ENCODE peak calls at places on chromosome 3, in five cellular contexts. J is RWPE1, N is right cardiac atrium, Y is colonic mucosa, R is WERI-Rb-1. M is an unnamed sample.

GRCh38 chr3:46162975-46163550 is 45.0 kb downstream of the CCR1 start:
- DNase-seq in R (no peak), Y (no peak), N (peak), J (peak), M (peak)

GRCh38 chr3:31873254-31873653 is 107.8 kb downstream of the OSBPL10 start:
- DNase-seq in R (no peak), Y (no peak), J (no peak), N (no peak), M (no peak)

GRCh38 chr3:194687638-194688206 is 2.0 kb downstream of the FAM43A start:
- DNase-seq in R (no peak), Y (peak), N (peak), J (no peak), M (peak)

GRCh38 chr3:23920151-23920655 is 3.3 kb downstream of the RPL15 start:
- DNase-seq in Y (no peak), R (no peak), J (no peak), N (no peak), M (no peak)

GRCh38 chr3:18883553-18883952 is 264.8 kb upstream of the KCNH8 start:
- DNase-seq in J (no peak), Y (no peak), N (no peak), R (no peak), M (no peak)

GRCh38 chr3:71194785-71195184 is 388.7 kb downstream of the FOXP1 start:
- DNase-seq in J (no peak), Y (no peak), R (no peak), N (no peak), M (no peak)

GRCh38 chr3:157065201-157065600 is 94.7 kb downstream of the CCNL1 start:
- DNase-seq in N (no peak), J (no peak), R (no peak), Y (no peak), M (no peak)

GRCh38 chr3:193857996-193858395 is 265.0 kb downstream of the OPA1 start:
- DNase-seq in Y (no peak), R (no peak), J (no peak), N (no peak), M (peak)

GRCh38 chr3:72127843-72128242 is 342.9 kb upstream of the PROK2 start:
- DNase-seq in J (peak), Y (no peak), R (no peak), N (no peak), M (peak)

GRCh38 chr3:78809941-78810340 is 957.9 kb downstream of the ROBO1 start:
- DNase-seq in Y (no peak), J (no peak), R (no peak), N (no peak), M (no peak)

GRCh38 chr3:68996356-68996995 is 17.0 kb downstream of the EOGT start:
- DNase-seq in J (peak), Y (no peak), N (no peak), R (no peak), M (peak)

GRCh38 chr3:131033480-131034080 is 6.9 kb downstream of the NEK11 start:
- DNase-seq in Y (peak), R (peak), J (peak), N (no peak), M (no peak)

GRCh38 chr3:16888785-16889607 is 4.2 kb downstream of the PLCL2 start:
- DNase-seq in N (no peak), Y (no peak), J (no peak), R (no peak), M (no peak)

GRCh38 chr3:121482651-121483050 is 63.1 kb downstream of the POLQ start:
- DNase-seq in Y (no peak), R (no peak), J (peak), N (no peak), M (no peak)

GRCh38 chr3:41808152-41808551 is 153.8 kb downstream of the ULK4 start:
- DNase-seq in J (no peak), R (no peak), Y (no peak), N (no peak), M (peak)

GRCh38 chr3:150078983-150079739 is 108.5 kb upstream of the PFN2 start:
- DNase-seq in J (peak), Y (no peak), R (no peak), N (no peak), M (peak)

GRCh38 chr3:129045675-129046036 is 14.9 kb upstream of the GP9 start:
- DNase-seq in J (no peak), N (peak), R (no peak), Y (no peak), M (no peak)

GRCh38 chr3:112860898-112861297 is 14.2 kb upstream of the CD200R1L start:
- DNase-seq in Y (no peak), N (no peak), R (no peak), J (no peak), M (no peak)

DNA sequence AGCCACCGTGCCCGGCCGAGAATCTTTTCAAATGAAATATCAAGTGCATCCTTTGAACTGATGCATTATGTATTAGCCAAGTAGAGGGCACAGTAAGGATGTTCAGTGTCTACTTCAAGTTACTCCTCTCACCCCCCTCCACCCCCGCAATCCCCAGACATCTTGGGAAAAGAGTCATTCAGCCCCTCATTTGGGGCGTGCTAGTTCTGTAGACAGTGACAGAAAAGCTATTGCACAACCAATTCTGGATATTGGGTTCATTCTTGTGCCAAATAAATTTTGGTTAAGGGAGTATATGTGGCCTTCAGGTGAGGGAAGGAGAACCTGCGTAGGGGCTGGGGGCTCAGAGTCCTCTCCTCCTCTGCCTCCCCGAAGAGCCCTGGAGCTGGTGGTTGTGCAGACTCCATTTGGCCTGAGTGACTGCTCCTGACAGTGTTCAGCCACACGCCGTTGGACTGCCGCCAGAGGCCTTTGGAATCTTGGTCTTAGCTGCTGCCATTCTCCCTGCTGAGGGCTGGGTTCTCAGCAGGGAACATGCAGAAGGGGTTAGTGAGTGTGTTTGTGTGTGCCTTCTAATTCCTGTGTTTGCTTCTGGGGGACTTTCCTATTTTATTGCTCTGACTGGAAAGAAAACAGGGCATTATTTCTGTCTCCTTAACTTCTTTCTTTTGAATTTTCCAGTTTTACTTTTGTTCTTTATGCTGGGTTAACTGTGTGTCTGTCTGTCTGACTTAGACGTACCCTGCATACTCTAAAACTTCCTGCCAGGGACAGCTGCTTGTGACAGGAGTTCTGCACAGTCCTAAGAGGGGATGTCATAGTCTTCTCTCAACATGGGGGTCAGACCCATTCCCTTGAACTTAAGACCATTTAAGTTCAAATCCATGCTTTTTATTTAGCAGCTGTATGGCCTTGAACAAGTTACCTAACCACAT is 21.0 kb downstream of the RARB start:
- DNase-seq in N (peak), J (no peak), Y (peak), R (no peak), M (no peak)
- H3K27ac ChIP-seq in N (peak), J (no peak), Y (no peak), R (no peak), M (no peak)

DNA sequence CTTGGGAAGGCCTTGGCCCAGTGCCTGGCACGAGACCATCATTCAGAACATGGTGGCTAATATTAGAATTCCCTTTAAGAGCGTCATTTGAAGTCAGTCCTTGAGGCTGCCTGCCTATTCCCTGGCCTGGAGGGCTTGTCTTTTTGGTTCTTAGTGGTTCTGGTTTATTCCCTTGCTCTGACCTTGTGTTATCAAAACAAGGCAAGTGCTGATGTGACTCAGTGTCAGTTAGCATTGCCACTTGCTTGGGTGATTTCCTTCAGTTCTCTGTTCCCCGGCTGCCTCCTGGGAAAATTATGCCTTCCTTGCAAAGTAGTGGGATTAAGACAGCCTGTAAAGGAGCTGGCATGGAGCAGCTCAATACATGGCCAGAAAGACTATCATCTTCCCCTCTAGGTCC is 64.6 kb downstream of the EDEM1 start:
- DNase-seq in J (no peak), N (no peak), Y (no peak), R (no peak), M (no peak)
- H3K27ac ChIP-seq in J (no peak), N (no peak), Y (no peak), R (no peak), M (no peak)

GRCh38 chr3:30654269-30654668 is 47.9 kb downstream of the TGFBR2 start:
- DNase-seq in Y (no peak), J (no peak), R (no peak), N (no peak), M (no peak)
- H3K27ac ChIP-seq in Y (no peak), J (no peak), R (no peak), N (peak), M (peak)

DNA sequence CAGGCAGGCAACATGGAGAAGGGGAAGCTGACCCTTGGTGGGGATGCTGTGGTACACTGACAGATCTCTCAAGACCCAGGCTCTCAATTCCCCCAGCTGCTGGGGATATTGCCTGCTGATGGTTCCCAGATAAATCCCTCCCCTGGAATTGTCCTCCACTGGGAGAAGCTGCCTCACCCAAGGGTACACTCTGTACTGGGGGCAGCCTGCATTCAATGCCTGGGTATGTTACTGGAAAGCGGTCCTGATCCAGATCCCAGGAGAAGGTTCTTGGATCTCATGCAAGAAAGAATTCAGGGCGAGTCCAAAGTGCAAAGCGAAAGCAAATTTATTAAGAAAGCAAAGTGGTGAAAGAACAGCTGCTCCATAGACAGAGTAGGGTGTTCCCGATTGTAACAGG is 591.4 kb upstream of the ADAMTS9 start:
- DNase-seq in R (no peak), N (no peak), J (no peak), Y (no peak), M (no peak)
- H3K27ac ChIP-seq in R (no peak), N (no peak), J (no peak), Y (no peak), M (no peak)

GRCh38 chr3:36212291-36212690 is 168.0 kb upstream of the STAC start:
- DNase-seq in J (no peak), N (no peak), R (no peak), Y (no peak), M (no peak)

GRCh38 chr3:36211656-36211999 is 168.7 kb upstream of the STAC start:
- DNase-seq in J (no peak), R (no peak), Y (no peak), N (no peak), M (no peak)

GRCh38 chr3:36206936-36207620 is 173.2 kb upstream of the STAC start:
- DNase-seq in J (no peak), Y (no peak), R (no peak), N (no peak), M (no peak)

GRCh38 chr3:36214460-36214859 is 165.8 kb upstream of the STAC start:
- DNase-seq in Y (no peak), N (no peak), J (no peak), R (no peak), M (no peak)

DNA sequence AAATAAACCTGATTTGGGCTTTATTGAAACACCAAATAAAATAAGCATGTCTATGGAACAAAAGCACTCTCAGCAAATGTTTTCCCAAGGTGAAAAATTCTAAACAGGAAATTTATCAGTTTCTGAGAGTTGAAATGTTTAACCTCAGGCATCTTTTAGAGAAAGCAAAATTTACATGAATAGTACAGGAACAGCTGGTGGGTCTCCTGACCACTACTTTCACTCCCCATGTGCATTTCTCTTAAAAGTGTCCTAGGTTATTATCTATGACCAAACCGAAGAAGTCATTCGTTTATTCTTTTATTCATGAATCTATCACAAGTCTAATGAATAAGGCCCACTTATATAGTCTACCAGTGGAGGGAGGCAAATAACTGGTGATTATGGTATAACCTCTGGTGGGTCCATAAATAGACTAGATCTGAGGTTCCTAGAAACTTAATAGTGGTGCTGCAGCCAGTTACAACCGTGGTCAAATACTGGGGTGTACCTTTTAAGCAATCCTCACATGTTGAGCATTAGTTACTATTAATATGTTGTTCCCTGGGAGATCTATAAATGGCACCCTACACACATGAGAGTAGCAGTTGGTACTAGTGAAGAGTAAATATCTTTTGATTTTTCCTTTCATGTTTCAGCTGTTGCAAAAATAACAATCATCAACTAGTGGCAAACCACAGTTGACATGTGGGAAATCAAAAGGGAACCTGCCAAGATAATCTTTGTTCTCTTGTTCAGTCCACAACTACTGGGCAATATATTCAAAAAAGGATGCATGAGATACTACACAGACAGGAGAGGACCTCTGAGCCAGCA is 169.3 kb upstream of the STAC start:
- DNase-seq in J (no peak), R (no peak), Y (no peak), N (no peak), M (no peak)
- H3K27ac ChIP-seq in J (no peak), R (no peak), Y (no peak), N (no peak), M (no peak)

DNA sequence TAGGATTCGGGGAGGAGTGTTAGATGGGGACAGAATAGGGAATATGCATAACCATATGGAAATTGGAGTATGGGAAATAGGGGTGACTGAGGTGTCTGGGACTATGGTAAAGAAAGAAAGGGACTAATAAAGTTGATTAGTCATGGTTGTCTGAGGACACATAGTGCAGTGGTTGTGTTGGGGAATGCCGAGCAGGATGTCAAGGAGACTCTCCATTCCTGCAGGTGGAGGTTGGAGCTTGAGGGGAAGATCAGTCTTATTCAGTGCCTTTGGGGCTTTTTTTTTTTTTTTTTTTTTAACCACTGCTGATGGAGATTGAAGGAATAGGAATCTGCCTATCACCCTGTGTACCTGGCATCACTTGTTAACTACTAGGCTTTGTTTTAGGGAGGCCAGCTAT is 10.8 kb downstream of the NMD3 start:
- DNase-seq in J (no peak), R (no peak), Y (no peak), N (no peak), M (no peak)
- H3K27ac ChIP-seq in J (no peak), R (no peak), Y (no peak), N (no peak), M (no peak)